ENCODE peak calls at places on chromosomes 3 and 15, in four cellular contexts. W is CD8-positive, alpha-beta T cell; O is suprapubic skin; J is PC-9. V is an unnamed sample. For H3K36me3, the result is how much of the 10 kb centered on the place peaks cover.

GRCh38 chr3:129014148-129014547 is 13.0 kb downstream of the EFCC1 start:
- DNase-seq in W (no peak), O (no peak), J (no peak), V (no peak)

GRCh38 chr3:167346171-167346570 is 33.9 kb downstream of the ZBBX start:
- DNase-seq in W (no peak), O (no peak), J (no peak), V (no peak)

GRCh38 chr3:142923694-142924093 is 34.8 kb upstream of the PCOLCE2 start:
- DNase-seq in W (no peak), O (no peak), J (no peak), V (no peak)

GRCh38 chr3:156359337-156359736 is 195.6 kb downstream of the SSR3 start:
- DNase-seq in W (no peak), O (no peak), J (no peak), V (no peak)

GRCh38 chr3:8318002-8318649 is 183.5 kb upstream of the LMCD1 start:
- DNase-seq in W (no peak), O (no peak), J (no peak), V (no peak)

GRCh38 chr15:89999676-90000174 is 1.4 kb upstream of the ZNF710 start:
- DNase-seq in W (no peak), O (no peak), J (no peak), V (no peak)

GRCh38 chr3:89955141-89955540 is 847.7 kb downstream of the EPHA3 start:
- DNase-seq in W (no peak), O (no peak), J (no peak), V (no peak)

GRCh38 chr3:7382293-7383033 is 521.5 kb downstream of the GRM7 start:
- DNase-seq in W (no peak), O (no peak), J (no peak), V (no peak)

GRCh38 chr15:91941871-91942270 is 88.4 kb downstream of the SLCO3A1 start:
- DNase-seq in W (no peak), O (no peak), J (no peak), V (no peak)

GRCh38 chr15:23565395-23566069 is at the start of gene MKRN3:
- DNase-seq in W (peak), O (no peak), J (peak), V (peak)

GRCh38 chr3:46913644-46914043 is 36.1 kb downstream of the PTH1R start:
- DNase-seq in W (no peak), O (no peak), J (no peak), V (no peak)

GRCh38 chr3:42090973-42091731 is at the start of gene TRAK1:
- DNase-seq in W (no peak), O (peak), J (no peak), V (no peak)

GRCh38 chr15:66679657-66680108 is 22.4 kb upstream of the SMAD6 start:
- DNase-seq in W (no peak), O (no peak), J (no peak), V (no peak)

GRCh38 chr15:69743091-69743490 is 290.5 kb downstream of the RPLP1 start:
- DNase-seq in W (no peak), O (no peak), J (no peak), V (no peak)

GRCh38 chr3:58173670-58174472 is 36.9 kb downstream of the DNASE1L3 start:
- DNase-seq in W (peak), O (no peak), J (peak), V (no peak)

GRCh38 chr3:10226293-10226692 is 22.0 kb upstream of the TATDN2 start:
- DNase-seq in W (no peak), O (no peak), J (no peak), V (no peak)

GRCh38 chr15:25250906-25251622 is 187.8 kb downstream of the UBE3A start:
- DNase-seq in W (peak), O (peak), J (no peak), V (no peak)

GRCh38 chr3:190026154-190026553 is 94.5 kb downstream of the P3H2 start:
- DNase-seq in W (no peak), O (no peak), J (no peak), V (no peak)

GRCh38 chr3:152159328-152159727 is 109.4 kb upstream of the MBNL1 start:
- DNase-seq in W (no peak), O (no peak), J (no peak), V (no peak)

GRCh38 chr15:43204016-43204901 is 16.6 kb downstream of the EPB42 start:
- DNase-seq in W (peak), O (no peak), J (no peak), V (no peak)

GRCh38 chr3:194996746-194997145 is 274.2 kb downstream of the XXYLT1 start:
- DNase-seq in W (no peak), O (peak), J (no peak), V (no peak)

GRCh38 chr15:96893159-96893906 is 562.8 kb downstream of the NR2F2 start:
- DNase-seq in W (no peak), O (no peak), J (no peak), V (no peak)

GRCh38 chr3:27673701-27674100 is 48.4 kb downstream of the EOMES start:
- DNase-seq in W (no peak), O (no peak), J (no peak), V (no peak)

GRCh38 chr3:41158947-41159346 is 40.4 kb upstream of the CTNNB1 start:
- DNase-seq in W (no peak), O (peak), J (peak), V (no peak)

GRCh38 chr15:52789601-52790165 is 453 bp downstream of the ONECUT1 start:
- DNase-seq in W (no peak), O (no peak), J (no peak), V (no peak)

GRCh38 chr3:119308355-119308754 is 14.2 kb downstream of the ARHGAP31 start:
- DNase-seq in W (no peak), O (no peak), J (no peak), V (no peak)

GRCh38 chr3:170759511-170760173 is 110.4 kb downstream of the RPL22L1 start:
- DNase-seq in W (no peak), O (no peak), J (no peak), V (no peak)
- H3K27ac ChIP-seq in W (no peak), O (no peak), J (no peak), V (no peak)

GRCh38 chr3:186788482-186789370 is 5.3 kb downstream of the EIF4A2 start:
- DNase-seq in W (no peak), O (no peak), J (no peak), V (no peak)

GRCh38 chr3:186784820-186785516 is 1.6 kb downstream of the EIF4A2 start:
- DNase-seq in W (no peak), O (no peak), J (no peak), V (no peak)

GRCh38 chr3:186787642-186788481 is 4.5 kb downstream of the EIF4A2 start:
- DNase-seq in W (no peak), O (no peak), J (no peak), V (no peak)

GRCh38 chr3:186785517-186786018 is 2.2 kb downstream of the EIF4A2 start:
- DNase-seq in W (no peak), O (no peak), J (no peak), V (no peak)

GRCh38 chr3:186786810-186787375 is 3.5 kb downstream of the EIF4A2 start:
- DNase-seq in W (no peak), O (no peak), J (no peak), V (no peak)
- H3K36me3 ChIP-seq in W (half or more), O (half or more), J (half or more), V (half or more)

DNA sequence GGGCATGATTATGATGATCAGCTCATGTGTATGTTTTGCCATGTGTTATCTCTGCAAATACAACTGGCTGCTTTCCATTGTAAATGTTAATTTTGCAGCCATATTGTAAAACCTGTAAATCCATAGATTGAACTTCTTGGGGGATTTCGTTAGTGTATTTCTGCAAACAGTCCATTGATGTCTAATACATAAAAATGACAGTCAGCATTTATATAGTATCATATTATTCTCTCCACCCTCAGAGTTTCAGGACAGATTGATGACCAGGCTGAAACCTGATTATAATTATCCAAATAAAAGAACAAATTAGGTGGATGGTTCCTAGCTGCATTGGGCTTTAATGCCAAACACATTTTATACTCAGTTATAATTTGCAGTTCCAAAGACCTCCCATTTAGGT is 276.8 kb downstream of the FEZF2 start:
- DNase-seq in W (no peak), O (no peak), J (no peak), V (no peak)
- H3K27ac ChIP-seq in W (no peak), O (peak), J (no peak), V (no peak)

GRCh38 chr15:63677778-63678177 is 80.6 kb downstream of the FBXL22 start:
- DNase-seq in W (no peak), O (no peak), J (no peak), V (no peak)
- H3K36me3 ChIP-seq in W (half or more), O (half or more), J (under half), V (half or more)

GRCh38 chr3:124695369-124695768 is 34.9 kb upstream of the UMPS start:
- DNase-seq in W (no peak), O (no peak), J (no peak), V (no peak)

GRCh38 chr3:124699686-124700396 is 30.4 kb upstream of the UMPS start:
- DNase-seq in W (no peak), O (no peak), J (no peak), V (no peak)

GRCh38 chr3:124696011-124696410 is 34.2 kb upstream of the UMPS start:
- DNase-seq in W (no peak), O (no peak), J (no peak), V (no peak)

GRCh38 chr3:124699033-124699432 is 31.2 kb upstream of the UMPS start:
- DNase-seq in W (no peak), O (no peak), J (no peak), V (no peak)

DNA sequence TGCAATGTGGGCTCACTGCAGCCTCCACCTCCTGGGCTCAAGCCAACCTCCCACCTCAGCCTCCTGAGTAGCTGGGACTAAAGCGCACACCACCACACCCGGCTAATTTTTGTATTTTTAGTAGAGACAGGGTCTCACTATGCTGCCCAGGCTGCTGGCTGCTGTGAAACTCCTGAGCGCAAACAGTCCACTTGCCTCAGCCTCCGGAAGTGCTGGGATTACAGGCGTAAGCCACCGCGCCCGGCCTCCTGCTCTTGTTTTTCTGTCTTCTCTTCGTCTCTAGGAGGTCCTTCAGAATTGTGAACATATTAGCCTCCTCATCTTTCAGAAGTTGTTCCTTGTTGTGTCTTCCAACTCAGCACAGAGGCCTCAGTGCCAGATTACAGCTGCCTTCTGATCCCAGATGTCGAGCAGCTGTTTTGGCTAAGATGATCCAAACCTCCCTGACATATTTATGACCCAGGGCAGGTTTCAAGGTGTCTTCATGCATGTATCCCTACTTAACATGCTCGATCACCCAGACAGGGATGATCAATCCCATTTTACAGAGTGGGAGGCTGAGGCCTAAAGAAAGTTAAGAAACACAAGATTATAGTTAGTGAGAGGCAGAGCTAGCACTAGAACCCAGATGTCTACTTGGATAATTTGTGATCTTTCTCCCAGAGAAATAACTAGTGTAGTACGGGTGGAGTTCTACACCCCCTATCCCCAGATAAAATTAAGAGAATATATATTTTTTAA is 32.1 kb upstream of the UMPS start:
- DNase-seq in W (no peak), O (no peak), J (no peak), V (no peak)
- H3K27ac ChIP-seq in W (no peak), O (no peak), J (no peak), V (no peak)

DNA sequence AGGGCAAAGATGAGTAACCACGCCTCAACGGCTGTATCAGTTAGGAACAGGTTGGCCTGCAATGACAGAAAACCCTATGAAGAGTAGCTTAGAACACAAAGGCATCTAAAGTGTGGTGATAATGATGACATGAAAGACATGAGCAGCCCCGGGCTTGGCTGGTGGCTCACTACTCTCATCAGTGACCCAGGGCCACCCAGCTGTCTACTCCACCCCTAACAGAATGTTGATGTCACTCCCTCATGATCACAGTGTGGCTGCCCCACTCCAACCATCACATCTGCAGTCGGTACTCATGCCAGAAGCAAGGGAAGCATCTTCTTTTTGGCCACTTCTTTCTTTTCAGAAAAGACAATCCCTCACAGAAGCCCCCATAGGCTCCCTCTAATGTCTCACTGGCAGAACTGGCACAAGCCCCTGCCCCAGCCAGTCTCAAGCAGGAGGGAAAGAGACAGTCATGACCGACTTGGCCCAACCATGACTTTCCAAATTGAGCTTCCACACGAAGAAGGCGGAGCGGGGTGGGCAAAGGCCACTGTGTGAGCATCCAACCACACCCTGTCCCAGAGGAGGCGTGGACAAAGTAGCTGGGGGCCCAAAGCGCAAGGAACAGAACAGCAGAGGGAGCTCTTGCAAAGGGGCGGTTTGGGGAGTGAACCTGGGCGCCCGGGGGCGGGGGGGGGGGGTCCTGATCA is 72.0 kb upstream of the IQSEC1 start:
- DNase-seq in W (no peak), O (peak), J (no peak), V (no peak)
- H3K36me3 ChIP-seq in W (under half), O (under half), J (under half), V (under half)

GRCh38 chr3:184811663-184811998 is 335 bp upstream of the VPS8 start:
- DNase-seq in W (no peak), O (no peak), J (no peak), V (no peak)
- H3K27ac ChIP-seq in W (no peak), O (no peak), J (no peak), V (no peak)

DNA sequence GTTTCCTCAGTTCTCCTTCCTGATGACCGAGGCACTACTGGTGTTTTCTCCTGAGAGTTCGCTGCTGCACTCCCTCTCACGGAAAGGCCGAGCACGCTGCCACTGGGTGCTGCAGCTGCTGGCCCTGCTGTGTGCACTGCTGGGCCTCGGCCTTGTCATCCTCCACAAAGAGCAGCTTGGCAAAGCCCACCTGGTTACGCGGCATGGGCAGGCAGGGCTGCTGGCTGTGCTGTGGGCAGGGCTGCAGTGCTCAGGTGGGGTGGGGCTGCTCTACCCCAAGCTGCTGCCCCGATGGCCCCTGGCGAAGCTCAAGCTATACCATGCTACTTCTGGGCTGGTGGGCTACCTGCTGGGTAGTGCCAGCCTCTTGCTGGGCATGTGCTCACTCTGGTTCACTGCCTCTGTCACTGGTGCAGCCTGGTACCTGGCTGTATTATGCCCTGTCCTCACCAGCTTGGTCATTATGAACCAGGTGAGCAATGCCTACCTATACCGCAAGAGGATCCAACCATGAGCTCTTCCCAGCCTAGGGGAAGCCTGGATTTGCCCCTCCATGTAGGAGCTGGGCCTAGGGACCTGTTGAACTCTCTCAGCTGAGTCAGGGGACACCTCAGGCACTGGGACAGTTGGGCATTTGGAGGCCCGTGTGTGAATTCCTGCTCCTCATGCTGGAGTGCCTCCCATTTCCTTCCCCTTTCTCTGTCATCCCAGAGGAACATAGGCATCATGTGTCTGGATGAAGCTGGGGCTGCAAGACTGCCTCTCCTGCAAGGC is 2.8 kb downstream of the CYB561D2 start:
- DNase-seq in W (no peak), O (no peak), J (no peak), V (no peak)
- H3K36me3 ChIP-seq in W (under half), O (under half), J (under half), V (under half)